ENCODE peak calls at places on chromosomes 4 and X, in nine cellular contexts. V, N, O, A, G, F, Z, D and J are unnamed samples.

GRCh38 chr4:151239608-151240007 is 37.4 kb upstream of the PRSS48 start:
- DNase-seq in V (no peak), N (no peak), Z (no peak), A (no peak), O (no peak), G (no peak), D (no peak), F (no peak), J (no peak)

GRCh38 chrX:53085661-53086229 is 3.6 kb downstream of the TSPYL2 start:
- DNase-seq in Z (no peak), O (no peak), V (no peak), N (no peak), D (no peak), G (no peak), F (no peak), A (no peak), J (no peak)

GRCh38 chrX:15310117-15310516 is 5.3 kb downstream of the ASB11 start:
- DNase-seq in O (no peak), Z (no peak), D (peak), A (no peak), G (no peak), N (no peak), V (peak), F (no peak), J (no peak)

GRCh38 chr4:657338-658030 is 16.6 kb downstream of the ATP5ME start:
- DNase-seq in G (no peak), O (no peak), F (no peak), A (no peak), Z (no peak), V (no peak), N (no peak), D (peak), J (peak)

GRCh38 chrX:39941332-39941920 is 156.3 kb downstream of the BCOR start:
- DNase-seq in N (no peak), Z (no peak), A (peak), O (peak), F (no peak), G (no peak), D (peak), V (no peak), J (no peak)

GRCh38 chr4:176780995-176781738 is 11.6 kb downstream of the VEGFC start:
- DNase-seq in F (no peak), Z (no peak), O (no peak), G (no peak), N (no peak), A (peak), D (no peak), V (no peak), J (no peak)

GRCh38 chrX:1534321-1535168 is 2.4 kb downstream of the P2RY8 start:
- DNase-seq in G (no peak), Z (peak), A (no peak), V (peak), N (no peak), O (no peak), D (no peak), F (no peak), J (peak)

GRCh38 chr4:74874785-74875367 is 58.0 kb upstream of the PARM1 start:
- DNase-seq in G (peak), V (peak), Z (peak), F (peak), D (peak), A (peak), N (no peak), O (peak), J (peak)

GRCh38 chrX:10166731-10167149 is 10.0 kb downstream of the CLCN4 start:
- DNase-seq in N (no peak), V (no peak), G (no peak), F (no peak), D (peak), O (no peak), A (no peak), Z (peak), J (no peak)

GRCh38 chr4:169410839-169411770 is 140.3 kb upstream of the SH3RF1 start:
- DNase-seq in F (no peak), A (peak), D (peak), V (peak), G (peak), O (peak), Z (peak), N (no peak), J (peak)

GRCh38 chrX:39992300-39992699 is 105.5 kb downstream of the BCOR start:
- DNase-seq in O (no peak), D (no peak), N (no peak), F (no peak), Z (no peak), A (no peak), V (no peak), G (no peak), J (no peak)